ENCODE peak calls at places on chromosomes 11 and 22, in five cellular contexts. Q is K562, Z is astrocyte, G is HCT116, X is H1. T is an unnamed sample.
A peak's percentile ranks its signal among the peaks of the same experiment; 100 is the strongest.

GRCh38 chr11:1302041-1302460 is 7.4 kb downstream of the TOLLIP start:
- DNase-seq in Q (no peak), X (peak; percentile 30), Z (no peak), G (no peak), T (no peak)

GRCh38 chr11:33942954-33943353 is 51.1 kb upstream of the LMO2 start:
- DNase-seq in Z (peak; percentile 94), G (peak; percentile 3), X (no peak), Q (no peak), T (peak; percentile 54)

GRCh38 chr22:19044381-19044780 is 77.8 kb downstream of the DGCR2 start:
- DNase-seq in Z (no peak), G (no peak), X (no peak), Q (no peak), T (no peak)

GRCh38 chr11:100930185-100930778 is 199.3 kb downstream of the PGR start:
- DNase-seq in G (peak; percentile 47), Z (peak; percentile 52), Q (peak; percentile 33), X (no peak), T (peak; percentile 82)

GRCh38 chr11:111603633-111604130 is 1.4 kb downstream of the SIK2 start:
- DNase-seq in G (no peak), Q (no peak), X (no peak), Z (no peak), T (no peak)

GRCh38 chr11:111936045-111936400 is 1.1 kb upstream of the DIXDC1 start:
- DNase-seq in Q (no peak), X (no peak), G (no peak), Z (no peak), T (no peak)

GRCh38 chr11:44658451-44658850 is 68.3 kb upstream of the TSPAN18 start:
- DNase-seq in G (no peak), X (no peak), Z (no peak), Q (peak; percentile 15), T (peak; percentile 66)

GRCh38 chr11:111001091-111001430 is 244.5 kb upstream of the POU2AF2 start:
- DNase-seq in G (no peak), X (no peak), Z (peak; percentile 48), Q (no peak), T (no peak)

GRCh38 chr11:125256471-125257010 is 92.0 kb downstream of the PKNOX2 start:
- DNase-seq in G (no peak), Q (no peak), X (no peak), Z (no peak), T (no peak)

GRCh38 chr22:19841641-19842385 is 12.9 kb downstream of the GNB1L start:
- DNase-seq in X (no peak), Z (no peak), Q (peak; percentile 41), G (no peak), T (no peak)

GRCh38 chr22:24037851-24038765 is 27.0 kb downstream of the CABIN1 start:
- DNase-seq in Z (no peak), G (no peak), X (no peak), Q (no peak), T (no peak)

GRCh38 chr22:37681001-37681424 is 5.1 kb upstream of the NOL12 start:
- DNase-seq in Q (no peak), X (no peak), G (no peak), Z (peak; percentile 55), T (no peak)

GRCh38 chr11:125402436-125402835 is 93.6 kb downstream of the FEZ1 start:
- DNase-seq in Q (no peak), Z (peak; percentile 65), X (no peak), G (no peak), T (no peak)

GRCh38 chr11:63901660-63902059 is 15.3 kb downstream of the RCOR2 start:
- DNase-seq in Q (no peak), G (no peak), X (no peak), Z (no peak), T (no peak)

GRCh38 chr11:32420937-32421532 is 14.3 kb downstream of the WT1 start:
- DNase-seq in G (no peak), X (no peak), Q (peak; percentile 81), Z (no peak), T (peak; percentile 81)

GRCh38 chr11:17528181-17528691 is 16.0 kb downstream of the USH1C start:
- DNase-seq in G (no peak), X (peak; percentile 90), Q (peak; percentile 88), Z (no peak), T (peak; percentile 60)

GRCh38 chr11:2801711-2802388 is 83.7 kb downstream of the CDKN1C start:
- DNase-seq in X (peak; percentile 44), Q (no peak), G (no peak), Z (no peak), T (no peak)

GRCh38 chr11:110311783-110312578 is 15.6 kb upstream of the RDX start:
- DNase-seq in G (no peak), X (no peak), Q (peak; percentile 29), Z (peak; percentile 64), T (no peak)

GRCh38 chr22:42910221-42910942 is 53.3 kb upstream of the ARFGAP3 start:
- DNase-seq in G (no peak), Q (no peak), X (no peak), Z (no peak), T (peak; percentile 41)

GRCh38 chr22:30969532-30970355 is 679 bp downstream of the TUG1 start:
- DNase-seq in Z (peak; percentile 31), Q (peak; percentile 62), G (no peak), X (no peak), T (peak; percentile 56)

GRCh38 chr11:68651208-68651984 is 32.9 kb upstream of the GAL start:
- DNase-seq in Z (no peak), X (no peak), G (no peak), Q (no peak), T (no peak)

GRCh38 chr11:94107363-94107762 is 21.3 kb upstream of the PANX1 start:
- DNase-seq in Z (no peak), X (no peak), Q (no peak), G (no peak), T (no peak)
- TF ChIP-seq CTCF in Z (no peak), X (no peak), Q (no peak), G (peak; percentile 19), T (peak; percentile 46)

GRCh38 chr11:67601098-67601497 is 5.6 kb upstream of the NDUFV1 start:
- DNase-seq in G (no peak), Q (no peak), X (no peak), Z (no peak), T (no peak)
- H3K9me3 ChIP-seq in G (no peaks in the 10 kb centered on the region), Q (peaks cover 8% of the 10 kb centered on the region), X (peaks cover 10% of the 10 kb centered on the region), Z (no peaks in the 10 kb centered on the region), T (no peaks in the 10 kb centered on the region)

DNA sequence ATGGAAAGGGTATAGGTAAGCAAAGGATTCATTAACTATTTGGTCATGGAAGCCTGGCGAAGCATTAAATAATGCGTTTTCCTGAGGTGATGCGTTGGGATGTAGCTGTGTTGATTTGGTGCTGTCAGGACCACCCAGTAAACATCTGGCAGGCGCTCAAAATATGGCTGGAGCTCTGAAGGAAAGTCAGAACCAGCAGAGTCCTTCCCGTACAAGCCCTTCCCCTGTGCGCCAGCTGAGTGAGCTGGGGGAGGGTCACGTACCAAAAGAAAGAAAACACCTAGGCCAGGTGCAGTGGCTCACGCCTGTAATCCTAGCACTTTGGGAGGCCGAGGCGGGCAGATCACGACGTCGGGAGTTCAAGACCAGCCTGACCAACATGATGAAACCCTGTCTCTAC is 55.7 kb upstream of the CECR2 start:
- DNase-seq in Q (no peak), X (no peak), Z (no peak), G (no peak), T (no peak)
- TF ChIP-seq EZH2 in Q (no peak), X (no peak), Z (no peak), G (no peak), T (no peak)

DNA sequence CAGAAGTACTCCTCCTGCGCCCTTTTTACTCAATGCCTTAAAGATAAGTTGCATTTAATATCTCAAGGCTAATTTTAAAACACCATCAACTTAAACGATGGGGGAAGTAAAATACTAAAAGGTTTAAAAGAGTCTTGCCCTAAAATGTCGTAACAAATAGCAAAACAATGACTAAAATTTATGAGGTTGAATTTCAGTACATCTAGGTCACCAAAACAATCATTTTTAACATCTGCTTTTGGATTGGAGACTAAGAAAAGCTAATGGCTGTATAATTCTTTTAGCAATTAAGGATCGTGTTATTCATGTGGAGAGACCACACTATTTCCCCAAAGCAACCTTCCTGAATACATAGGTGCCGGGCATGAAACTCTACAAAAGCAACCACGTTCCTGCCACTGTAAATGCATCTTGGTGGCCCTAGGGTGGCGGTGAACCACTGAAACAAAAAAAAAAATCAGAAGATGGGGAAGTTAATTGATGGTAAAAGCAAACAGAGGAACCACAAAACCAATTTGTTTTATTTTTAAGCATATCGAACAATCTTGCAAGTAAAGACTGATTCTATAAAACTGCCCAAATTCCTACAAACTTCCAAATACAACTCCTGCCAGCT is 45.8 kb downstream of the CELF1 start:
- DNase-seq in Z (no peak), Q (no peak), X (no peak), G (no peak), T (no peak)
- TF ChIP-seq CTCF in Z (no peak), Q (no peak), X (no peak), G (no peak), T (no peak)